ENCODE peak calls at places on chromosomes 7 and 10, in four cellular contexts. One of them, this sample, is unnamed.

GRCh38 chr10:75040576-75040975 is 70.9 kb upstream of the SAMD8 start:
- DNase-seq in K562: no peak
- DNase-seq in GM12878: no peak
- DNase-seq in HepG2: no peak
- DNase-seq in this sample: no peak

GRCh38 chr7:20598479-20599419 is 16.7 kb upstream of the ABCB5 start:
- DNase-seq in K562: peak; percentile 38
- DNase-seq in GM12878: peak; percentile 43
- DNase-seq in HepG2: peak; percentile 35
- DNase-seq in this sample: no peak

GRCh38 chr7:117008849-117009531 is 55.7 kb downstream of the ST7 start:
- DNase-seq in K562: no peak
- DNase-seq in GM12878: no peak
- DNase-seq in HepG2: no peak
- DNase-seq in this sample: no peak

GRCh38 chr7:132575336-132575986 is 809 bp downstream of the PLXNA4 start:
- DNase-seq in K562: no peak
- DNase-seq in GM12878: no peak
- DNase-seq in HepG2: no peak
- DNase-seq in this sample: peak; percentile 45

GRCh38 chr10:53403688-53404087 is 631.1 kb upstream of the MBL2 start:
- DNase-seq in K562: no peak
- DNase-seq in GM12878: no peak
- DNase-seq in HepG2: no peak
- DNase-seq in this sample: no peak

GRCh38 chr7:106944035-106944665 is 79.1 kb downstream of the PIK3CG start:
- DNase-seq in K562: no peak
- DNase-seq in GM12878: no peak
- DNase-seq in HepG2: no peak
- DNase-seq in this sample: no peak

GRCh38 chr7:4233146-4233545 is 448.9 kb upstream of the FOXK1 start:
- DNase-seq in K562: no peak
- DNase-seq in GM12878: no peak
- DNase-seq in HepG2: no peak
- DNase-seq in this sample: no peak

GRCh38 chr7:38154274-38154673 is 23.8 kb upstream of the STARD3NL start:
- DNase-seq in K562: no peak
- DNase-seq in GM12878: no peak
- DNase-seq in HepG2: no peak
- DNase-seq in this sample: no peak

GRCh38 chr7:27046854-27047549 is 48.8 kb downstream of the HOXA1 start:
- DNase-seq in K562: no peak
- DNase-seq in GM12878: no peak
- DNase-seq in HepG2: no peak
- DNase-seq in this sample: no peak

GRCh38 chr7:143447500-143447899 is 4.2 kb downstream of the TAS2R60 start:
- DNase-seq in K562: no peak
- DNase-seq in GM12878: no peak
- DNase-seq in HepG2: no peak
- DNase-seq in this sample: no peak

GRCh38 chr10:91185239-91185875 is 35.1 kb upstream of the PCGF5 start:
- DNase-seq in K562: no peak
- DNase-seq in GM12878: no peak
- DNase-seq in HepG2: no peak
- DNase-seq in this sample: no peak

GRCh38 chr10:99981581-99982199 is 28.1 kb downstream of the DNMBP start:
- DNase-seq in K562: no peak
- DNase-seq in GM12878: no peak
- DNase-seq in HepG2: no peak
- DNase-seq in this sample: no peak

GRCh38 chr7:101174322-101174854 is 5.7 kb downstream of the NAT16 start:
- DNase-seq in K562: no peak
- DNase-seq in GM12878: no peak
- DNase-seq in HepG2: no peak
- DNase-seq in this sample: peak; percentile 41

GRCh38 chr10:200405-200804 is 65.2 kb downstream of the ZMYND11 start:
- DNase-seq in K562: no peak
- DNase-seq in GM12878: no peak
- DNase-seq in HepG2: no peak
- DNase-seq in this sample: no peak

GRCh38 chr10:97898429-97898828 is 48.8 kb downstream of the GOLGA7B start:
- DNase-seq in K562: peak; percentile 53
- DNase-seq in GM12878: no peak
- DNase-seq in HepG2: no peak
- DNase-seq in this sample: no peak

GRCh38 chr7:81175291-81175942 is 256.6 kb upstream of the SEMA3C start:
- DNase-seq in K562: no peak
- DNase-seq in GM12878: no peak
- DNase-seq in HepG2: no peak
- DNase-seq in this sample: no peak

GRCh38 chr7:20697351-20697750 is 81.9 kb downstream of the ABCB5 start:
- DNase-seq in K562: no peak
- DNase-seq in GM12878: no peak
- DNase-seq in HepG2: no peak
- DNase-seq in this sample: no peak

GRCh38 chr7:48130658-48131108 is 40.6 kb upstream of the ABCA13 start:
- DNase-seq in K562: no peak
- DNase-seq in GM12878: no peak
- DNase-seq in HepG2: no peak
- DNase-seq in this sample: no peak

GRCh38 chr10:117552156-117552620 is 9.6 kb downstream of the EMX2 start:
- DNase-seq in K562: no peak
- DNase-seq in GM12878: no peak
- DNase-seq in HepG2: no peak
- DNase-seq in this sample: peak; percentile 59

GRCh38 chr10:91590142-91590903 is 42.5 kb downstream of the PPP1R3C start:
- DNase-seq in K562: no peak
- DNase-seq in GM12878: no peak
- DNase-seq in HepG2: no peak
- DNase-seq in this sample: no peak

GRCh38 chr7:21355406-21355874 is 72.4 kb upstream of the SP4 start:
- DNase-seq in K562: peak; percentile 18
- DNase-seq in GM12878: peak; percentile 97
- DNase-seq in HepG2: no peak
- DNase-seq in this sample: no peak

GRCh38 chr7:93198472-93198871 is 27.8 kb downstream of the HEPACAM2 start:
- DNase-seq in K562: no peak
- DNase-seq in GM12878: no peak
- DNase-seq in HepG2: no peak
- DNase-seq in this sample: no peak

GRCh38 chr10:4176500-4177281 is 391.7 kb upstream of the KLF6 start:
- DNase-seq in K562: no peak
- DNase-seq in GM12878: peak; percentile 8
- DNase-seq in HepG2: no peak
- DNase-seq in this sample: no peak

GRCh38 chr7:80145780-80146422 is 11.3 kb downstream of the GNAI1 start:
- DNase-seq in K562: no peak
- DNase-seq in GM12878: no peak
- DNase-seq in HepG2: no peak
- DNase-seq in this sample: no peak

GRCh38 chr10:48287417-48288391 is 13.2 kb upstream of the FRMPD2 start:
- DNase-seq in K562: no peak
- DNase-seq in GM12878: peak; percentile 87
- DNase-seq in HepG2: no peak
- DNase-seq in this sample: no peak

GRCh38 chr7:79615466-79615865 is 162.0 kb upstream of the MAGI2 start:
- DNase-seq in K562: no peak
- DNase-seq in GM12878: no peak
- DNase-seq in HepG2: no peak
- DNase-seq in this sample: no peak

GRCh38 chr10:121437596-121437995 is 160.6 kb downstream of the FGFR2 start:
- DNase-seq in K562: no peak
- DNase-seq in GM12878: no peak
- DNase-seq in HepG2: no peak
- DNase-seq in this sample: no peak

GRCh38 chr7:13077466-13077865 is 390.0 kb downstream of the ARL4A start:
- DNase-seq in K562: no peak
- DNase-seq in GM12878: no peak
- DNase-seq in HepG2: no peak
- DNase-seq in this sample: no peak

GRCh38 chr10:29229258-29229705 is 59.6 kb upstream of the LYZL1 start:
- DNase-seq in K562: peak; percentile 31
- DNase-seq in GM12878: no peak
- DNase-seq in HepG2: no peak
- DNase-seq in this sample: no peak

GRCh38 chr10:115657161-115657850 is 564.1 kb downstream of the ATRNL1 start:
- DNase-seq in K562: no peak
- DNase-seq in GM12878: no peak
- DNase-seq in HepG2: no peak
- DNase-seq in this sample: no peak

GRCh38 chr10:72812798-72813430 is 80.6 kb upstream of the OIT3 start:
- DNase-seq in K562: no peak
- DNase-seq in GM12878: no peak
- DNase-seq in HepG2: no peak
- DNase-seq in this sample: no peak

GRCh38 chr10:105592468-105592867 is 951.4 kb downstream of the SORCS3 start:
- DNase-seq in K562: no peak
- DNase-seq in GM12878: no peak
- DNase-seq in HepG2: no peak
- DNase-seq in this sample: no peak

GRCh38 chr7:148856035-148856881 is 27.8 kb downstream of the EZH2 start:
- DNase-seq in K562: peak; percentile 68
- DNase-seq in GM12878: no peak
- DNase-seq in HepG2: peak; percentile 31
- DNase-seq in this sample: peak; percentile 45

GRCh38 chr7:35995334-35995733 is 157.7 kb upstream of the EEPD1 start:
- DNase-seq in K562: no peak
- DNase-seq in GM12878: no peak
- DNase-seq in HepG2: no peak
- DNase-seq in this sample: no peak

GRCh38 chr7:35992436-35992835 is 160.6 kb upstream of the EEPD1 start:
- DNase-seq in K562: no peak
- DNase-seq in GM12878: no peak
- DNase-seq in HepG2: no peak
- DNase-seq in this sample: no peak

GRCh38 chr7:35993113-35993512 is 159.9 kb upstream of the EEPD1 start:
- DNase-seq in K562: no peak
- DNase-seq in GM12878: no peak
- DNase-seq in HepG2: no peak
- DNase-seq in this sample: no peak

GRCh38 chr7:35991511-35992232 is 161.4 kb upstream of the EEPD1 start:
- DNase-seq in K562: no peak
- DNase-seq in GM12878: no peak
- DNase-seq in HepG2: peak; percentile 13
- DNase-seq in this sample: no peak

GRCh38 chr7:35993663-35994622 is 159.1 kb upstream of the EEPD1 start:
- DNase-seq in K562: no peak
- DNase-seq in GM12878: no peak
- DNase-seq in HepG2: peak; percentile 30
- DNase-seq in this sample: no peak
- TF ChIP-seq CREM in K562: no peak
- TF ChIP-seq CREM in GM12878: no peak
- TF ChIP-seq CREM in HepG2: no peak
- TF ChIP-seq CREM in this sample: no peak

GRCh38 chr10:130810856-130811255 is 500.7 kb downstream of the TCERG1L start:
- DNase-seq in K562: no peak
- DNase-seq in GM12878: no peak
- DNase-seq in HepG2: no peak
- DNase-seq in this sample: no peak

GRCh38 chr10:130809181-130809580 is 502.3 kb downstream of the TCERG1L start:
- DNase-seq in K562: no peak
- DNase-seq in GM12878: no peak
- DNase-seq in HepG2: no peak
- DNase-seq in this sample: no peak

GRCh38 chr10:130814610-130815009 is 496.9 kb downstream of the TCERG1L start:
- DNase-seq in K562: no peak
- DNase-seq in GM12878: no peak
- DNase-seq in HepG2: no peak
- DNase-seq in this sample: no peak

GRCh38 chr10:130809761-130810515 is 501.6 kb downstream of the TCERG1L start:
- DNase-seq in K562: no peak
- DNase-seq in GM12878: no peak
- DNase-seq in HepG2: no peak
- DNase-seq in this sample: no peak

DNA sequence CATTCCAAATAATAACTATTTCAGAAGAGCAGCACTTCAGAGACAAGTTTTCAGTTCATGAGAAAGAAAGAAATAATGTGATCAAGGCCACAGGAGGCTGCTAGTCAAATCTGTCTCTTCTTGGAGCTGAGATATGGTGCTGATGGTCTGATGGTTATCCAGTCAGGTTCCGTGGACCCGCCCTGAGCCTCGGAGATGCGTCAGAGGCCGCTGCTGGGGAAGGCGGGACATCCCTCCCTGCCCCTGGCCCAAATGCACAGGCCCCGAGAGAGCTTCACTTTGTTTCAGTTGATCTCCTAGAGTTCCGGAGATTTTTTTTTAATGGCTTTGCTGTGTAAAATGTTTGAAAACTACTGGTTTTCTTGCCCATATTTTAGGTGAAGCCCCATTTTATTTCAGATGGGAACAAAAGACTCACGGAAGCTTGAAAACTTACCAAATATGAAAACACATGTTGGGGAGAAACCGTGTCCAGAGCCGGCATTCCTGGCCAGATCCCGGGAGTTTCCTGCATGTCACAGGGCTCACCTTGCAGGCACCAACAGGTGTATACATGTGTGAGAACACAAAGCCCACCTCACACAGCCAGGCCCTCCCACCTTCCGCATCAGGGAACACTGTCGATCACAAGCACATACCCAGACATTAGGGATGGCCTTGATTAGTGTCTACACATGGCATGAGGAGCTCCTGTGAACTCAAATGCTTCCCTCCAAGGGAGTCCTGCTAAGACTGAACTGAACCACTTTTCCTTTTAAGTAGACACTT is 499.0 kb downstream of the TCERG1L start:
- DNase-seq in K562: no peak
- DNase-seq in GM12878: no peak
- DNase-seq in HepG2: no peak
- DNase-seq in this sample: no peak
- TF ChIP-seq SP1 in K562: no peak
- TF ChIP-seq SP1 in GM12878: no peak
- TF ChIP-seq SP1 in HepG2: no peak
- TF ChIP-seq SP1 in this sample: no peak

GRCh38 chr7:110693348-110693747 is 397.6 kb upstream of the LRRN3 start:
- DNase-seq in K562: no peak
- DNase-seq in GM12878: no peak
- DNase-seq in HepG2: no peak
- DNase-seq in this sample: no peak
- TF ChIP-seq CREM in K562: no peak
- TF ChIP-seq CREM in GM12878: no peak
- TF ChIP-seq CREM in HepG2: no peak
- TF ChIP-seq CREM in this sample: no peak

GRCh38 chr7:41418337-41418736 is 284.6 kb downstream of the INHBA start:
- DNase-seq in K562: no peak
- DNase-seq in GM12878: no peak
- DNase-seq in HepG2: no peak
- DNase-seq in this sample: no peak

GRCh38 chr7:41421056-41421455 is 281.8 kb downstream of the INHBA start:
- DNase-seq in K562: no peak
- DNase-seq in GM12878: no peak
- DNase-seq in HepG2: no peak
- DNase-seq in this sample: no peak

GRCh38 chr7:41415473-41416207 is 287.2 kb downstream of the INHBA start:
- DNase-seq in K562: no peak
- DNase-seq in GM12878: no peak
- DNase-seq in HepG2: no peak
- DNase-seq in this sample: no peak

GRCh38 chr7:41416208-41416595 is 286.7 kb downstream of the INHBA start:
- DNase-seq in K562: no peak
- DNase-seq in GM12878: no peak
- DNase-seq in HepG2: no peak
- DNase-seq in this sample: no peak

GRCh38 chr7:41420421-41420820 is 282.5 kb downstream of the INHBA start:
- DNase-seq in K562: no peak
- DNase-seq in GM12878: no peak
- DNase-seq in HepG2: no peak
- DNase-seq in this sample: no peak
- TF ChIP-seq SP1 in K562: no peak
- TF ChIP-seq SP1 in GM12878: no peak
- TF ChIP-seq SP1 in HepG2: no peak
- TF ChIP-seq SP1 in this sample: no peak